ENCODE peak calls at places on chromosomes 12 and 14, in seven cellular contexts. J is ascending aorta; T is lung; V is adipocyte; U is HFF-Myc; R is thyroid gland; E is CD4-positive, alpha-beta memory T cell. W is an unnamed sample.
A peak's percentile ranks its signal among the peaks of the same experiment; 100 is the strongest.

GRCh38 chr12:53093777-53094393 is 3.6 kb upstream of the IGFBP6 start:
- DNase-seq in J (no peak), E (no peak), U (no peak), T (no peak), R (no peak), V (no peak), W (no peak)

GRCh38 chr14:89331398-89331797 is 85.6 kb downstream of the FOXN3 start:
- DNase-seq in U (no peak), T (no peak), J (no peak), E (no peak), R (no peak), V (no peak), W (no peak)

GRCh38 chr12:105222726-105223357 is 13.1 kb downstream of the APPL2 start:
- DNase-seq in V (no peak), J (no peak), R (no peak), E (no peak), T (no peak), U (no peak), W (no peak)

GRCh38 chr12:107624493-107624892 is 61.1 kb upstream of the PWP1 start:
- DNase-seq in T (no peak), E (no peak), R (no peak), U (no peak), V (no peak), J (no peak), W (no peak)

GRCh38 chr12:104305349-104305748 is 1.8 kb downstream of the EID3 start:
- DNase-seq in J (no peak), E (no peak), V (no peak), R (no peak), T (no peak), U (no peak), W (no peak)

GRCh38 chr12:7638764-7639570 is 26.7 kb downstream of the APOBEC1 start:
- DNase-seq in U (peak; percentile 70), J (no peak), V (peak; percentile 92), R (peak; percentile 78), T (peak; percentile 84), E (peak; percentile 85), W (peak; percentile 17)

GRCh38 chr14:68246074-68246980 is 426.7 kb downstream of the RAD51B start:
- DNase-seq in J (no peak), R (peak; percentile 41), E (no peak), T (no peak), V (no peak), U (no peak), W (no peak)

GRCh38 chr12:16012086-16012485 is 101.0 kb downstream of the DERA start:
- DNase-seq in E (no peak), T (no peak), J (no peak), R (peak; percentile 67), V (peak; percentile 84), U (no peak), W (no peak)

GRCh38 chr12:89960011-89960507 is 251.4 kb upstream of the ATP2B1 start:
- DNase-seq in U (no peak), T (no peak), E (no peak), V (no peak), R (no peak), J (no peak), W (no peak)

GRCh38 chr12:42129595-42130204 is 15.0 kb downstream of the GXYLT1 start:
- DNase-seq in T (no peak), J (no peak), E (peak; percentile 37), R (peak; percentile 48), U (peak; percentile 56), V (peak; percentile 85), W (no peak)

GRCh38 chr12:4825139-4825858 is 84.4 kb upstream of the KCNA1 start:
- DNase-seq in U (no peak), R (no peak), T (no peak), V (no peak), E (no peak), J (no peak), W (no peak)

GRCh38 chr12:54231236-54231635 is 42.5 kb upstream of the SMUG1 start:
- DNase-seq in E (no peak), J (no peak), U (no peak), R (peak; percentile 22), V (no peak), T (no peak), W (no peak)

GRCh38 chr14:35403397-35404245 is 928 bp downstream of the NFKBIA start:
- DNase-seq in E (peak; percentile 94), T (peak; percentile 97), U (no peak), R (peak; percentile 98), V (peak; percentile 98), J (peak; percentile 89), W (peak; percentile 57)

GRCh38 chr14:98218213-98218612 is 1053.8 kb downstream of the BCL11B start:
- DNase-seq in J (no peak), E (no peak), V (no peak), R (no peak), U (no peak), T (no peak), W (no peak)

GRCh38 chr12:124273630-124274029 is 21.3 kb upstream of the RFLNA start:
- DNase-seq in R (no peak), U (peak; percentile 75), J (no peak), V (no peak), T (no peak), E (no peak), W (no peak)

GRCh38 chr12:111753144-111753881 is 13.4 kb upstream of the ALDH2 start:
- DNase-seq in U (peak; percentile 48), E (no peak), V (peak; percentile 65), J (no peak), R (peak; percentile 61), T (peak; percentile 59), W (no peak)

GRCh38 chr12:65925626-65926025 is 101.3 kb downstream of the HMGA2 start:
- DNase-seq in V (no peak), T (no peak), U (no peak), J (no peak), R (no peak), E (no peak), W (no peak)

GRCh38 chr14:39264558-39264957 is 30.8 kb downstream of the MIA2 start:
- DNase-seq in V (no peak), T (no peak), E (no peak), J (no peak), U (no peak), R (no peak), W (no peak)

GRCh38 chr12:32400114-32400672 is 835 bp downstream of the FGD4 start:
- DNase-seq in R (no peak), U (no peak), E (no peak), T (peak; percentile 31), J (no peak), V (no peak), W (no peak)

DNA sequence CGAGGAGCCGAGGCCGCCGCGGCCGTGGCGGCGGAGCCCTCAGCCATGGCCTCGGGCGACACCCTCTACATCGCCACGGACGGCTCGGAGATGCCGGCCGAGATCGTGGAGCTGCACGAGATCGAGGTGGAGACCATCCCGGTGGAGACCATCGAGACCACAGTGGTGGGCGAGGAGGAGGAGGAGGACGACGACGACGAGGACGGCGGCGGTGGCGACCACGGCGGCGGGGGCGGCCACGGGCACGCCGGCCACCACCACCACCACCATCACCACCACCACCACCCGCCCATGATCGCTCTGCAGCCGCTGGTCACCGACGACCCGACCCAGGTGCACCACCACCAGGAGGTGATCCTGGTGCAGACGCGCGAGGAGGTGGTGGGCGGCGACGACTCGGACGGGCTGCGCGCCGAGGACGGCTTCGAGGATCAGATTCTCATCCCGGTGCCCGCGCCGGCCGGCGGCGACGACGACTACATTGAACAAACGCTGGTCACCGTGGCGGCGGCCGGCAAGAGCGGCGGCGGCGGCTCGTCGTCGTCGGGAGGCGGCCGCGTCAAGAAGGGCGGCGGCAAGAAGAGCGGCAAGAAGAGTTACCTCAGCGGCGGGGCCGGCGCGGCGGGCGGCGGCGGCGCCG is 376 bp downstream of the YY1 start:
- DNase-seq in V (peak; percentile 22), J (no peak), U (no peak), E (no peak), R (peak; percentile 15), T (peak; percentile 36), W (no peak)
- H3K4me3 ChIP-seq in V (peak overlapping the region; percentile 96), J (peak overlapping the region; percentile 100), U (peak overlapping the region; percentile 84), E (no peak overlapping the region), R (peak overlapping the region; percentile 84), T (peak overlapping the region; percentile 93), W (peak overlapping the region; percentile 100)

GRCh38 chr14:32232481-32232880 is 29.4 kb upstream of the RNU6-8 start:
- DNase-seq in E (no peak), T (no peak), J (no peak), U (no peak), V (no peak), R (no peak), W (no peak)

GRCh38 chr14:32230695-32231280 is 27.7 kb upstream of the RNU6-8 start:
- DNase-seq in V (peak; percentile 52), T (no peak), E (no peak), U (peak; percentile 35), R (no peak), J (no peak), W (peak; percentile 86)

GRCh38 chr14:32230181-32230580 is 27.1 kb upstream of the RNU6-8 start:
- DNase-seq in U (no peak), R (no peak), V (peak; percentile 9), T (no peak), J (no peak), E (no peak), W (peak; percentile 49)

GRCh38 chr14:32233292-32233691 is 30.2 kb upstream of the RNU6-8 start:
- DNase-seq in E (peak; percentile 12), T (no peak), R (no peak), U (no peak), V (no peak), J (no peak), W (no peak)
- H3K4me3 ChIP-seq in E (no peak overlapping the region), T (no peak overlapping the region), R (no peak overlapping the region), U (no peak overlapping the region), V (no peak overlapping the region), J (no peak overlapping the region), W (no peak overlapping the region)

GRCh38 chr14:72000907-72001306 is 68.7 kb downstream of the RGS6 start:
- DNase-seq in E (no peak), R (peak; percentile 80), J (no peak), T (no peak), U (no peak), V (no peak), W (no peak)

GRCh38 chr14:71995741-71996140 is 63.5 kb downstream of the RGS6 start:
- DNase-seq in E (no peak), J (no peak), U (no peak), V (no peak), R (no peak), T (no peak), W (no peak)

GRCh38 chr14:71994416-71994815 is 62.2 kb downstream of the RGS6 start:
- DNase-seq in U (no peak), E (no peak), J (no peak), T (no peak), V (no peak), R (no peak), W (no peak)

DNA sequence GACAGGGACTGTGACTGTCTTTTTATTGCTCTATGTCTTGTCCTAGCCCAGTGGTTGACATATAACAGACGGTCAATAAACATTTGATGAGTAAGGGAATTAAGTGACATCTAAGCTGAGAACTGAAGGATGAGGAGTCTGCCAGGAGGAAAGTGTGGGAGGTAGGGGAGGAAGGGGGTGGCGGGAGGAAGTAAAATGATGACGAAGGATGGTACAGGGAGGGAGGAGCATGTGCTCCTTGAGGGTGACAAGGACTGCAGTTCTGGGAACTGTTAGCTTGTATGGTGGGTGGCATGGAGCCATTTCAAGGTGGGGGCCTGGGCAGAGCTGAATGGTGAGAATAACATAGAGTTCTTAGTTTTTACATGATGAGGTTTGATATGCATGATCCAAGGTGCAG is 64.4 kb downstream of the RGS6 start:
- DNase-seq in V (no peak), U (no peak), J (no peak), R (no peak), E (no peak), T (no peak), W (no peak)
- H3K4me3 ChIP-seq in V (no peak overlapping the region), U (no peak overlapping the region), J (no peak overlapping the region), R (no peak overlapping the region), E (no peak overlapping the region), T (no peak overlapping the region), W (no peak overlapping the region)

GRCh38 chr14:100019156-100019882 is 45.9 kb upstream of the EVL start:
- DNase-seq in R (no peak), U (no peak), E (no peak), V (no peak), T (no peak), J (no peak), W (no peak)
- H3K4me3 ChIP-seq in R (no peak overlapping the region), U (no peak overlapping the region), E (no peak overlapping the region), V (no peak overlapping the region), T (no peak overlapping the region), J (no peak overlapping the region), W (no peak overlapping the region)